ENCODE peak calls at places on chromosomes 13 and 19, in seven cellular contexts. G, B, Q, D, O, U and N are unnamed samples.

GRCh38 chr13:20439261-20439660 is 86.4 kb downstream of the CRYL1 start:
- DNase-seq in G (no peak), B (no peak), Q (no peak), D (no peak), O (no peak), U (no peak), N (no peak)

GRCh38 chr19:525029-525428 is 6.5 kb upstream of the CDC34 start:
- DNase-seq in G (no peak), B (no peak), Q (no peak), D (no peak), O (no peak), U (no peak), N (no peak)

GRCh38 chr13:43316997-43317396 is 293.6 kb downstream of the DNAJC15 start:
- DNase-seq in G (no peak), B (no peak), Q (no peak), D (peak), O (no peak), U (no peak), N (no peak)

GRCh38 chr13:50650936-50651638 is 192.4 kb downstream of the DLEU7 start:
- DNase-seq in G (no peak), B (peak), Q (no peak), D (peak), O (no peak), U (peak), N (no peak)

GRCh38 chr13:96238861-96239260 is 149.0 kb downstream of the HS6ST3 start:
- DNase-seq in G (no peak), B (no peak), Q (no peak), D (no peak), O (no peak), U (no peak), N (no peak)

GRCh38 chr19:40989453-40989852 is 1.6 kb upstream of the CYP2B6 start:
- DNase-seq in G (no peak), B (no peak), Q (no peak), D (no peak), O (no peak), U (no peak), N (no peak)

GRCh38 chr19:57192064-57192395 is 730 bp downstream of the ZNF264 start:
- DNase-seq in G (no peak), B (no peak), Q (peak), D (no peak), O (no peak), U (no peak), N (peak)

GRCh38 chr19:46134527-46134926 is 10.0 kb upstream of the IGFL3 start:
- DNase-seq in G (no peak), B (no peak), Q (no peak), D (no peak), O (no peak), U (no peak), N (no peak)

GRCh38 chr19:36939153-36939552 is 23.0 kb downstream of the ZNF568 start:
- DNase-seq in G (no peak), B (peak), Q (no peak), D (no peak), O (no peak), U (no peak), N (no peak)

GRCh38 chr13:103067751-103068563 is 1.7 kb upstream of the SLC10A2 start:
- DNase-seq in G (no peak), B (no peak), Q (no peak), D (peak), O (no peak), U (no peak), N (no peak)

GRCh38 chr19:9128171-9128570 is 1.4 kb upstream of the OR7G3 start:
- DNase-seq in G (no peak), B (no peak), Q (no peak), D (no peak), O (no peak), U (no peak), N (no peak)

GRCh38 chr13:40187324-40187795 is 479.1 kb downstream of the FOXO1 start:
- DNase-seq in G (no peak), B (no peak), Q (peak), D (no peak), O (no peak), U (no peak), N (no peak)

GRCh38 chr13:112783135-112783945 is 93.5 kb downstream of the ATP11A start:
- DNase-seq in G (no peak), B (no peak), Q (no peak), D (no peak), O (no peak), U (no peak), N (peak)

GRCh38 chr13:106535552-106536243 is at the start of gene EFNB2:
- DNase-seq in G (peak), B (peak), Q (peak), D (peak), O (peak), U (peak), N (peak)

GRCh38 chr13:48304132-48304876 is 753 bp downstream of the RB1 start:
- DNase-seq in G (peak), B (peak), Q (peak), D (peak), O (peak), U (no peak), N (no peak)

GRCh38 chr13:112456138-112457056 is 80.2 kb downstream of the SPACA7 start:
- DNase-seq in G (no peak), B (no peak), Q (no peak), D (no peak), O (no peak), U (no peak), N (no peak)

GRCh38 chr13:24664726-24665409 is 15.3 kb upstream of the ATP12A start:
- DNase-seq in G (no peak), B (no peak), Q (no peak), D (no peak), O (no peak), U (no peak), N (no peak)

GRCh38 chr19:29942404-29943261 is 594 bp downstream of the URI1 start:
- DNase-seq in G (peak), B (peak), Q (peak), D (peak), O (peak), U (no peak), N (peak)

GRCh38 chr19:35266904-35267817 is 1.6 kb upstream of the USF2 start:
- DNase-seq in G (peak), B (peak), Q (peak), D (peak), O (peak), U (no peak), N (no peak)

GRCh38 chr13:19818223-19818842 is 35.6 kb upstream of the PSPC1 start:
- DNase-seq in G (peak), B (peak), Q (peak), D (peak), O (no peak), U (no peak), N (peak)

GRCh38 chr19:50718255-50719118 is 1.1 kb downstream of the SHANK1 start:
- DNase-seq in G (no peak), B (no peak), Q (peak), D (no peak), O (no peak), U (no peak), N (no peak)

GRCh38 chr13:35457258-35457657 is 19.2 kb downstream of the MAB21L1 start:
- DNase-seq in G (no peak), B (no peak), Q (no peak), D (no peak), O (no peak), U (no peak), N (no peak)

GRCh38 chr19:50695251-50696064 is 24.1 kb downstream of the SHANK1 start:
- DNase-seq in G (peak), B (no peak), Q (no peak), D (no peak), O (no peak), U (no peak), N (no peak)

GRCh38 chr19:39502640-39503417 is 4.1 kb downstream of the DLL3 start:
- DNase-seq in G (peak), B (peak), Q (peak), D (peak), O (peak), U (peak), N (peak)

GRCh38 chr13:114234645-114235421 is at the start of gene CDC16:
- DNase-seq in G (peak), B (peak), Q (peak), D (peak), O (peak), U (no peak), N (peak)

GRCh38 chr19:38362076-38362945 is 12.1 kb upstream of the PSMD8 start:
- DNase-seq in G (peak), B (peak), Q (peak), D (peak), O (peak), U (peak), N (peak)

GRCh38 chr19:2627319-2627829 is 75.1 kb downstream of the GNG7 start:
- DNase-seq in G (no peak), B (peak), Q (peak), D (peak), O (peak), U (peak), N (no peak)

GRCh38 chr13:62294210-62294609 is 878.6 kb upstream of the PCDH20 start:
- DNase-seq in G (no peak), B (no peak), Q (no peak), D (no peak), O (no peak), U (no peak), N (no peak)

GRCh38 chr19:6103217-6103644 is 7.1 kb downstream of the RFX2 start:
- DNase-seq in G (no peak), B (no peak), Q (no peak), D (no peak), O (peak), U (no peak), N (no peak)

GRCh38 chr13:80145291-80145690 is 195.6 kb downstream of the SPRY2 start:
- DNase-seq in G (no peak), B (no peak), Q (no peak), D (no peak), O (no peak), U (no peak), N (no peak)

GRCh38 chr13:21673592-21674270 is 2.9 kb downstream of the FGF9 start:
- DNase-seq in G (peak), B (peak), Q (peak), D (peak), O (no peak), U (no peak), N (no peak)

GRCh38 chr13:34913040-34913439 is 29.0 kb upstream of the NBEA start:
- DNase-seq in G (peak), B (no peak), Q (no peak), D (peak), O (no peak), U (no peak), N (no peak)

GRCh38 chr19:50003810-50004419 is 21.3 kb downstream of the VRK3 start:
- DNase-seq in G (no peak), B (no peak), Q (peak), D (peak), O (peak), U (peak), N (no peak)

GRCh38 chr13:21979156-21979819 is 308.4 kb downstream of the FGF9 start:
- DNase-seq in G (no peak), B (no peak), Q (no peak), D (no peak), O (no peak), U (no peak), N (no peak)

GRCh38 chr19:10419646-10420443 is 493 bp upstream of the PDE4A start:
- DNase-seq in G (peak), B (peak), Q (peak), D (peak), O (no peak), U (peak), N (no peak)

GRCh38 chr13:71866173-71867091 is 572 bp downstream of the DACH1 start:
- DNase-seq in G (peak), B (no peak), Q (peak), D (no peak), O (peak), U (no peak), N (peak)

GRCh38 chr19:38971672-38972071 is 3.9 kb downstream of the FBXO17 start:
- DNase-seq in G (no peak), B (no peak), Q (no peak), D (no peak), O (no peak), U (no peak), N (no peak)

GRCh38 chr13:40389081-40389641 is 277.3 kb downstream of the FOXO1 start:
- DNase-seq in G (no peak), B (peak), Q (peak), D (peak), O (no peak), U (no peak), N (no peak)

DNA sequence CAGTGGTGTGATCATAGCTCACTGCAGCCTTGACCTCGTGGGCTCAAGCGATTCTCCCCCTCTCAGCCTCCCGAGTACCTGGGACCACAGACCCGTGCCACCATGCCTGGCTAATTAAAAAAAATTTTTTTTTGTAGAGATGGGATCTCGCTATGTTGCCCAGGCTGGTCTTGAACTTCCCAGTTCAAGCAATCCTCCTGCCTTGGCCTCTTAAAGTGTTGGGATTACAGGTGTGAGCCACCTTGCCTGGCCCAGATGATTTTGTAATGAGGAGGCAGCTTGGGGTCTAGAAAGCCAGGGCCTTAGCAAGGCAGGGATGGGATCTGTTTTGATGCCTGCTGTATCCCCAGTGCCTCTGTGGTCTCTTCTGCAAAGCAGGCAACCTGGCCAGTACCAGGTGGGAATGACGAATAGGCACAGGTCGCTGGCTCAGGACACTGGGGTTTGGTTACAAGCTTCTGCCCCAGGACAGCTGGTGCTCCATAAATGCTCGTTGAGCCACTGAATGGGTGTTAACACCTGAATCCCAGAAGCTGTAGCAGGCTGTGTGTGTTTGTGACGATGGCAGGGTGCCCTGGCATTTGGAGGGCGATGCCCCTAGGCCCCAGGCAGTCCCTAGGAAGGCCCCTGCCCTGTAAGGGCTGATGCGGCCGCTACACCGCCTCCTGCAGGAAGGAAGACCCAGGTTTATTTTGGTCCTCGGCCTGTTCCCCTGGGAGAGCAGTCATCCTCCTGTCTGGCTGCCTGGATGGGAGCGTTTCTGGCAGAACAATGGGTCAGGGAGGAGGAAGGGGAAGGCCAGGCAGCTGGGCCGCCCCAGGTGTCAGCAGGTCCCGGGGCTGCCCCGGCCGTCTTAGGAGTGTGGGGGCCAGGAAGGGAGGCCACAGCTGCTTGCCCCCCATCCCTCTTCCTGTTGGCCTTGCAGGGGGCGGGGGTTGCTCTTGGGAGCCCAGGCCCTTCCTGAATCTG is 8.6 kb downstream of the TNFAIP8L1 start:
- DNase-seq in G (peak), B (no peak), Q (no peak), D (no peak), O (no peak), U (no peak), N (no peak)
- TF ChIP-seq CTCF in G (no peak), B (peak), Q (no peak), D (no peak), O (no peak), U (no peak), N (no peak)

GRCh38 chr19:19258589-19259338 is 14.3 kb downstream of the TM6SF2 start:
- DNase-seq in G (no peak), B (no peak), Q (no peak), D (no peak), O (no peak), U (no peak), N (no peak)

GRCh38 chr19:19260842-19261241 is 12.3 kb downstream of the TM6SF2 start:
- DNase-seq in G (no peak), B (no peak), Q (no peak), D (no peak), O (no peak), U (no peak), N (no peak)

GRCh38 chr19:19257836-19258588 is 15.1 kb downstream of the TM6SF2 start:
- DNase-seq in G (no peak), B (no peak), Q (no peak), D (no peak), O (no peak), U (no peak), N (no peak)

GRCh38 chr19:19260417-19260816 is 12.7 kb downstream of the TM6SF2 start:
- DNase-seq in G (no peak), B (no peak), Q (no peak), D (no peak), O (no peak), U (no peak), N (no peak)

DNA sequence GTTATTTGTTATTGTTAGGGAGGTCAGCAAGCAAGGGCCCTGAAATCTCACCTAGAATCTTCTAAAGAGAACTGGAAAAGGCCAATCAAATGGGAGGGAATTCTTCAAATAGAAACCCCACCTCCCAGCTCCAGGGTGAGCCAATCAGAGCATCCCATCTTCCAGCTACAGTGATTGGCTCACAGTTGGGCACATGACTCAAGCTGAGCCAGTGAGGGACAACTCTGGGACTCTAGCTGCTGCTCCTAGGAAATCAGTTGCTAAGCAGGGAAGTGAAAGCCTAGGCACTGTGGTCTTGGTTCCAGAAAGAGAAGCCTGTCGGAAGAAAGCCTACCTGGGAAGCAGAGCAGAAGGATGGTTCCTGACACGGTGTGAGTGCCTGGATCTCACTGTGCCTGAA is 13.4 kb downstream of the TM6SF2 start:
- DNase-seq in G (no peak), B (peak), Q (no peak), D (peak), O (no peak), U (no peak), N (no peak)
- TF ChIP-seq CTCF in G (no peak), B (no peak), Q (no peak), D (no peak), O (no peak), U (no peak), N (no peak)

GRCh38 chr13:109567315-109567714 is 219.1 kb downstream of the IRS2 start:
- DNase-seq in G (no peak), B (no peak), Q (no peak), D (no peak), O (no peak), U (no peak), N (no peak)
- TF ChIP-seq CTCF in G (no peak), B (no peak), Q (no peak), D (no peak), O (no peak), U (no peak), N (no peak)

DNA sequence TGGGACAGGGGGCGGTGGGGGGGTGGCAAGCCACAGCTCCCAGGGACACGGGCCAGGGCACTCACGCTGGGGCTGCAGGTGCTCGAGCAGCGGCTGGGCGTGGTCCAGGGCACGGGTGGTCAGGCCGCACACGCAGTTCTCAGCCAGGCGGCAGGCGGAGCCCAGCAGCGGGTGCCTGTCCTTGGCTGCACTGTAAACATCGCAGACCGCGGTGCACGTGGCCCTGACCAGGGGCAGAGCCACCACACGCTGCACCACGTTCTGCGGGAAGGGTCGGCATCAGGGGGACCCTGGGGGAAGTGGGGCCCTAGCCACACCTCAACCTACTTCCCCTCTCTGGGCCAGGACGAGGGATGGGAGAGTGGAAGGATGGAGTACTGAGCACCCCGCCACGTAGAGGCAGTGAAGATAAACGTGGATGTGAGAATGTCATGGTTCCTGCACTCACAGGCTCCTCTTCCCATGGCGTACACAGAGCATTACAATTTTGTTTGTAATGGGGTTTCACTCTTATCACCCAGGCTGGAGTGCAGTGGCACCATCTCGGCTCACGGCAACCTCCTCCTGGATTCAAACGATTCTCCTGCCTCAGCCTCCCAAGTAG is 3.4 kb downstream of the PLIN5 start:
- DNase-seq in G (no peak), B (no peak), Q (no peak), D (no peak), O (no peak), U (no peak), N (no peak)
- TF ChIP-seq CTCF in G (no peak), B (no peak), Q (no peak), D (no peak), O (no peak), U (no peak), N (no peak)

GRCh38 chr19:51830263-51830662 is 35.3 kb downstream of the FPR3 start:
- DNase-seq in G (no peak), B (peak), Q (no peak), D (no peak), O (no peak), U (no peak), N (no peak)
- TF ChIP-seq CTCF in G (no peak), B (peak), Q (no peak), D (no peak), O (no peak), U (no peak), N (no peak)